ENCODE peak calls at places on chromosomes 4 and X, in seven cellular contexts. W is left colon; V is activated CD8-positive, alpha-beta memory T cell treated with anti-CD3 and anti-CD28 coated beads for 24 hours; Y is fibroblast of villous mesenchyme; E is AG08395; J is stimulated activated CD4-positive, alpha-beta T cell treated with anti-CD3 and anti-CD28 coated beads, Interleukin-2, amount 100 ng/mL, for 48 hours; H is thyroid gland. S is an unnamed sample.

GRCh38 chrX:1464282-1465131 is 11.8 kb upstream of the ASMTL start:
- DNase-seq in W (peak), V (peak), Y (no peak), E (no peak), J (no peak), H (no peak), S (no peak)

GRCh38 chrX:134669378-134670098 is 11.3 kb upstream of the PLAC1 start:
- DNase-seq in W (no peak), V (no peak), Y (peak), E (peak), J (no peak), H (no peak), S (peak)

GRCh38 chr4:135122457-135122856 is 920.9 kb upstream of the PABPC4L start:
- DNase-seq in W (no peak), V (no peak), Y (no peak), E (no peak), J (no peak), H (no peak), S (no peak)

GRCh38 chr4:183304067-183304466 is 16.0 kb downstream of the CLDN22 start:
- DNase-seq in W (no peak), V (no peak), Y (no peak), E (no peak), J (no peak), H (no peak), S (no peak)

GRCh38 chrX:13747836-13748235 is 13.3 kb downstream of the OFD1 start:
- DNase-seq in W (no peak), V (no peak), Y (peak), E (peak), J (no peak), H (peak), S (no peak)

GRCh38 chr4:169723207-169723606 is 34.5 kb downstream of the HPF1 start:
- DNase-seq in W (no peak), V (no peak), Y (peak), E (no peak), J (no peak), H (no peak), S (peak)

GRCh38 chr4:86099348-86099747 is 260.5 kb downstream of the MAPK10 start:
- DNase-seq in W (no peak), V (no peak), Y (no peak), E (no peak), J (no peak), H (no peak), S (no peak)

GRCh38 chr4:157079441-157079840 is 3.5 kb downstream of the GLRB start:
- DNase-seq in W (no peak), V (no peak), Y (no peak), E (no peak), J (no peak), H (no peak), S (no peak)

GRCh38 chr4:68175562-68176155 is 46.0 kb upstream of the TMPRSS11F start:
- DNase-seq in W (no peak), V (no peak), Y (peak), E (peak), J (peak), H (peak), S (peak)

GRCh38 chr4:182978152-182978827 is 61.1 kb upstream of the DCTD start:
- DNase-seq in W (no peak), V (no peak), Y (peak), E (no peak), J (no peak), H (no peak), S (no peak)

GRCh38 chrX:129961180-129962083 is 21.0 kb upstream of the BCORL1 start:
- DNase-seq in W (peak), V (peak), Y (no peak), E (peak), J (peak), H (peak), S (no peak)

GRCh38 chr4:66404149-66404548 is 733.9 kb upstream of the EPHA5 start:
- DNase-seq in W (no peak), V (no peak), Y (no peak), E (no peak), J (no peak), H (no peak), S (no peak)

GRCh38 chr4:15878011-15878410 is 60.5 kb downstream of the FGFBP1 start:
- DNase-seq in W (no peak), V (no peak), Y (no peak), E (no peak), J (no peak), H (no peak), S (no peak)

GRCh38 chr4:138243369-138243768 is 1.2 kb upstream of the SLC7A11 start:
- DNase-seq in W (no peak), V (no peak), Y (no peak), E (no peak), J (no peak), H (peak), S (no peak)

GRCh38 chr4:18844726-18845125 is 823.2 kb upstream of the LCORL start:
- DNase-seq in W (no peak), V (no peak), Y (no peak), E (no peak), J (no peak), H (no peak), S (no peak)

GRCh38 chr4:175891863-175892262 is 79.8 kb upstream of the GPM6A start:
- DNase-seq in W (no peak), V (no peak), Y (peak), E (no peak), J (no peak), H (no peak), S (no peak)

GRCh38 chr4:11428701-11429571 is at the start of gene HS3ST1:
- DNase-seq in W (peak), V (peak), Y (peak), E (no peak), J (peak), H (peak), S (no peak)

GRCh38 chrX:48558270-48558669 is 16.0 kb upstream of the RBM3 start:
- DNase-seq in W (no peak), V (no peak), Y (peak), E (peak), J (no peak), H (no peak), S (peak)

GRCh38 chr4:175457956-175458355 is 354.1 kb downstream of the GPM6A start:
- DNase-seq in W (no peak), V (no peak), Y (no peak), E (no peak), J (no peak), H (no peak), S (no peak)

GRCh38 chr4:184475096-184475461 is 729 bp upstream of the IRF2 start:
- DNase-seq in W (peak), V (no peak), Y (peak), E (peak), J (peak), H (peak), S (peak)

S was measured in fibroblast of gingiva.